ENCODE peak calls at places on chromosome 15, in seven cellular contexts. K is fibroblast of lung, E is psoas muscle, V is tibial artery, Z is astrocyte, T is uterus, R is ovary. A is an unnamed sample.

GRCh38 chr15:72141171-72142084 is 23.2 kb downstream of the SENP8 start:
- DNase-seq in K (no peak), E (no peak), V (no peak), Z (peak; percentile 10), T (no peak), R (no peak), A (no peak)

GRCh38 chr15:30859091-30859874 is 44.4 kb upstream of the FAN1 start:
- DNase-seq in K (peak; percentile 43), E (no peak), V (no peak), Z (peak; percentile 4), T (no peak), R (no peak), A (no peak)

GRCh38 chr15:96331942-96332853 is 1.7 kb downstream of the NR2F2 start:
- DNase-seq in K (peak; percentile 44), E (peak; percentile 67), V (peak; percentile 21), Z (peak; percentile 35), T (no peak), R (peak; percentile 57), A (no peak)

GRCh38 chr15:44710236-44711088 is 661 bp downstream of the PATL2 start:
- DNase-seq in K (peak; percentile 47), E (peak; percentile 20), V (peak; percentile 67), Z (peak; percentile 22), T (peak; percentile 30), R (no peak), A (peak; percentile 48)

GRCh38 chr15:38076806-38077205 is 142.4 kb downstream of the TMCO5A start:
- DNase-seq in K (no peak), E (peak; percentile 25), V (no peak), Z (no peak), T (no peak), R (no peak), A (no peak)

GRCh38 chr15:74725845-74726773 is 781 bp upstream of the CYP1A1 start:
- DNase-seq in K (no peak), E (peak; percentile 54), V (peak; percentile 27), Z (no peak), T (no peak), R (peak; percentile 49), A (peak; percentile 61)

GRCh38 chr15:100204771-100205170 is 137.0 kb downstream of the ADAMTS17 start:
- DNase-seq in K (no peak), E (no peak), V (no peak), Z (no peak), T (no peak), R (no peak), A (no peak)

GRCh38 chr15:75043509-75044257 is 20.3 kb downstream of the PPCDC start:
- DNase-seq in K (peak; percentile 100), E (peak; percentile 96), V (peak; percentile 99), Z (peak; percentile 99), T (peak; percentile 95), R (peak; percentile 98), A (peak; percentile 98)

GRCh38 chr15:90686435-90687218 is 30.5 kb upstream of the BLM start:
- DNase-seq in K (no peak), E (no peak), V (no peak), Z (no peak), T (no peak), R (no peak), A (no peak)

GRCh38 chr15:99279783-99280307 is 28.6 kb downstream of the LRRC28 start:
- DNase-seq in K (no peak), E (no peak), V (no peak), Z (no peak), T (no peak), R (no peak), A (no peak)

GRCh38 chr15:73935547-73935946 is 9.3 kb downstream of the LOXL1 start:
- DNase-seq in K (no peak), E (no peak), V (no peak), Z (no peak), T (no peak), R (peak; percentile 40), A (no peak)

GRCh38 chr15:92682772-92683510 is 27.4 kb upstream of the FAM174B start:
- DNase-seq in K (peak; percentile 37), E (no peak), V (no peak), Z (no peak), T (peak; percentile 32), R (no peak), A (peak; percentile 22)

GRCh38 chr15:47340576-47340920 is 376.8 kb upstream of the SEMA6D start:
- DNase-seq in K (no peak), E (no peak), V (no peak), Z (no peak), T (no peak), R (no peak), A (no peak)

GRCh38 chr15:29711531-29711930 is 110.7 kb downstream of the TJP1 start:
- DNase-seq in K (no peak), E (no peak), V (no peak), Z (peak; percentile 34), T (no peak), R (no peak), A (no peak)

GRCh38 chr15:86044981-86045380 is 34.7 kb upstream of the AGBL1 start:
- DNase-seq in K (no peak), E (no peak), V (no peak), Z (no peak), T (no peak), R (no peak), A (no peak)

GRCh38 chr15:25797511-25798206 is 65.5 kb downstream of the ATP10A start:
- DNase-seq in K (no peak), E (no peak), V (no peak), Z (no peak), T (no peak), R (no peak), A (no peak)

GRCh38 chr15:87477759-87478687 is 778.5 kb downstream of the NTRK3 start:
- DNase-seq in K (peak; percentile 63), E (no peak), V (peak; percentile 69), Z (peak; percentile 87), T (peak; percentile 64), R (no peak), A (no peak)

GRCh38 chr15:62124953-62125263 is 40.2 kb downstream of the C2CD4B start:
- DNase-seq in K (no peak), E (no peak), V (no peak), Z (no peak), T (no peak), R (no peak), A (no peak)
- H3K27ac ChIP-seq in K (no peak overlapping the region), E (peak overlapping the region; percentile 33), V (no peak overlapping the region), Z (no peak overlapping the region), T (no peak overlapping the region), R (no peak overlapping the region), A (peak overlapping the region; percentile 32)

DNA sequence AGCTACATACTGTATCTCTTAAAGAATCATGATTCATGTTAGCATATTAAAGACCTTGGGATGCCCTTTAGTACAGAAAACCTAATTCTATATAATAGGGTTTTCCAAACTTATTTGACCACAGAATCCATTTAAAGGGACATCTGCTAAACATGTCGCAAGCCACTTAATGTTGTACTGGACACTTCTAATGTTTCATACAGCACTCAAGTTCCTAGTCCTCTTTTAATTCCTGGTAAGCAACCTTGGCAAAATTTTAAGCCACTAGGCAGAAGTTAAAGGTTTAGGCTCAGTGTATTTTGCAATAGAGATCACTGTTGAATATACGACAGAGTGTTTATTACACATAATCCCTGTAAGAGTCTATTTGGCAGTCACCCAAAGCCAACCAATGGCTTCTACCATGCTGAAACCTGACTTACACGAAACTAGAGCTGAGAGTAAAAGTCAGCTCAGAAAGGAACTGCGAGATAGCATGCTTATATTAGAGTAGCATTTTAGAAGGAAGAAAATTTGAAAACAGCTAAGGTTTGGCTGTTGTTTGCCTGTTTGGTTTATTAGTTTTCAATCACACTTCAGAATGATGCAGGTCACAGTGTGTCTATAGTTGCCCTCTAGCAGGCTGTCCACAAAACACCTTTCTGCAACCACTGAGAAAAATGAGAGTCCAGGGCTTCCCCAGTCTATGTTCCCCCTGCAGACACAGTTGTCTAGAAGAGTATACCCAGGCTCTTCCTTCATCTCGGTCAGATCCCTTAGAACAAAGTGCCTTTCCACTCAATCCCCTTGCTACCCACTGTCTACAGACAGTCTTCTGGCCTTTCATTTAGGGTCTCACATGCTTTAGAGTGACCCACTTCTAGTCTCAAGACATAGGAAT is 104.4 kb downstream of the FMN1 start:
- DNase-seq in K (peak; percentile 97), E (no peak), V (no peak), Z (peak; percentile 44), T (no peak), R (no peak), A (no peak)
- H3K4me1 ChIP-seq in K (peaks cover 30% of the 10 kb centered on the region), E (peaks cover 30% of the 10 kb centered on the region), V (no peaks in the 10 kb centered on the region), Z (peaks cover 10% of the 10 kb centered on the region), T (no peaks in the 10 kb centered on the region), R (no peaks in the 10 kb centered on the region), A (no peaks in the 10 kb centered on the region)

DNA sequence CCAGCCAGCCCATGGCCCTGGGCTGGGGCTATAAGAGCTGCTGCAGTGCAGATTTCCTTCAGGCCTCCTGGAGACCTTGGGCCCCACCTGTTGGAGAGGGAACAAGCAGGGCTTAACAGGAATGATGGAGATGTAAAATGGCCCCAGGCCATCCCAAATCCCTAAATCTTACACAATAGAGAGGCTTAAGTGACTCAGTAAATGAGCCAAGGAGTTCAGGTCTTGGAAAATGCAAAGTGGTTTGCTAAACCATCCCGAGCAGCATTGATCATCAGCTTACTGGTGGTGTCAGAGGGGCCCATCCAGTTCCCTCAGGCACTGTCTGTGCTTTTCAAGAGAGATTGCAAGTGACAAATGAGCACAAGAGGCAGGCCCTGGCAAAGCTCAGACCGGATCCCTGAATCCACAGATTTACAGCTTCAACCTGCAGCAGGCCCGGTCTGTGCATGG is 325.5 kb downstream of the UACA start:
- DNase-seq in K (no peak), E (no peak), V (no peak), Z (no peak), T (no peak), R (no peak), A (no peak)
- H3K27ac ChIP-seq in K (no peak overlapping the region), E (no peak overlapping the region), V (no peak overlapping the region), Z (no peak overlapping the region), T (no peak overlapping the region), R (no peak overlapping the region), A (peak overlapping the region; percentile 51)

GRCh38 chr15:36948982-36949381 is 151.4 kb downstream of the MEIS2 start:
- DNase-seq in K (no peak), E (no peak), V (no peak), Z (peak; percentile 52), T (no peak), R (no peak), A (no peak)
- H3K4me1 ChIP-seq in K (peaks cover 7% of the 10 kb centered on the region), E (no peaks in the 10 kb centered on the region), V (no peaks in the 10 kb centered on the region), Z (peaks cover 10% of the 10 kb centered on the region), T (no peaks in the 10 kb centered on the region), R (peaks cover under 1% of the 10 kb centered on the region), A (peaks cover 26% of the 10 kb centered on the region)

DNA sequence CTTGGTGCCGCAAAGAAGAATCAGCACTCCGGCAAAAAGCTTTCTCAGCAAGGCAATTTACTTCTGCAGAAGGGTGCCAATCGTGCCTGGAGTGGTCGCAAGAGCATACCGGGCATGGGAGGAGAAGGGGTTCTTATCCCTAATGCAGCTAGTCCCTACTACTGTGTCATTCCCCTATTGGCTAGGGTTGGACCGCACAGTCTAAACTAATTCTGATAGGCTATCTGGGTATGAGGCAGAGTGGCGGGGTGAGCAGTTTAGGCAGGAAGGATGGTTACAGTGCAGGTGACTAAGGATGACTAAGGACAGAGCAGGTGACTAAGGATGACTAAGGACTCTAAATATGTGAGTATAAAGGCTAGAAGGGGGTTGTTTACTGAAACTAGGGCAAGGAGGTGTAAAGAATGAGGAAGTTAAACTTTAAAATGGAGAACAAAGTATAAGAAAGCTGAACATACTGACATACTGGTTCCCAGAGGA is 52.9 kb downstream of the PGBD4 start:
- DNase-seq in K (no peak), E (no peak), V (no peak), Z (peak; percentile 20), T (no peak), R (no peak), A (no peak)
- H3K27ac ChIP-seq in K (no peak overlapping the region), E (no peak overlapping the region), V (no peak overlapping the region), Z (peak overlapping the region; percentile 4), T (no peak overlapping the region), R (no peak overlapping the region), A (no peak overlapping the region)

GRCh38 chr15:78060232-78060631 is 17.3 kb downstream of the TBC1D2B start:
- DNase-seq in K (no peak), E (no peak), V (no peak), Z (no peak), T (no peak), R (no peak), A (no peak)
- H3K4me1 ChIP-seq in K (peaks cover 41% of the 10 kb centered on the region), E (peaks cover 60% of the 10 kb centered on the region), V (peaks cover 100% of the 10 kb centered on the region), Z (peaks cover 32% of the 10 kb centered on the region), T (peaks cover 7% of the 10 kb centered on the region), R (peaks cover 48% of the 10 kb centered on the region), A (peaks cover 97% of the 10 kb centered on the region)

A was measured in heart right ventricle.